ENCODE peak calls at places on chromosomes 4 and X, in ten cellular contexts. I is adrenal gland, U is thyroid gland, G is type B pancreatic cell, M is left ventricle myocardium inferior, Q is fibroblast of the aortic adventitia, T is AG10803, V is esophagus squamous epithelium, P is GM13976, C is dorsolateral prefrontal cortex. L is an unnamed sample.
A peak's percentile ranks its signal among the peaks of the same experiment; 100 is the strongest.

GRCh38 chr4:79210636-79211049 is 115.2 kb downstream of the NAA11 start:
- DNase-seq in Q (no peak), I (no peak), T (no peak), G (no peak), C (no peak), M (no peak), U (no peak), V (no peak), P (no peak), L (no peak)

GRCh38 chr4:33911951-33912350 is 2332.4 kb downstream of the ARAP2 start:
- DNase-seq in I (no peak), T (peak; percentile 3), Q (peak; percentile 2), P (no peak), M (no peak), V (no peak), U (no peak), G (no peak), C (no peak), L (no peak)

GRCh38 chr4:77308843-77309242 is 151.8 kb downstream of the CCNG2 start:
- DNase-seq in T (peak; percentile 44), M (no peak), U (no peak), G (no peak), P (peak; percentile 60), V (no peak), C (no peak), Q (peak; percentile 32), I (no peak), L (no peak)

GRCh38 chrX:23008431-23009099 is 8.8 kb downstream of the DDX53 start:
- DNase-seq in Q (peak; percentile 49), U (no peak), P (no peak), G (no peak), I (no peak), M (no peak), T (peak; percentile 28), C (no peak), V (no peak), L (no peak)

GRCh38 chrX:74492720-74493201 is 71.5 kb downstream of the SLC16A2 start:
- DNase-seq in G (no peak), T (no peak), P (no peak), U (peak; percentile 32), I (no peak), C (peak; percentile 42), V (no peak), Q (no peak), M (no peak), L (no peak)

GRCh38 chr4:64385177-64385549 is 24.1 kb downstream of the TECRL start:
- DNase-seq in T (no peak), P (no peak), I (no peak), U (no peak), V (no peak), M (peak; percentile 37), G (peak; percentile 34), C (no peak), Q (no peak), L (no peak)

GRCh38 chr4:5908836-5909235 is 15.9 kb upstream of the CRMP1 start:
- DNase-seq in G (no peak), C (no peak), I (no peak), P (no peak), M (no peak), U (no peak), T (no peak), Q (no peak), V (no peak), L (no peak)

GRCh38 chrX:42604302-42604701 is 173.7 kb downstream of the PPP1R2C start:
- DNase-seq in P (no peak), C (no peak), M (no peak), U (no peak), G (no peak), T (no peak), I (no peak), V (no peak), Q (no peak), L (no peak)

GRCh38 chr4:110970642-110971041 is 347.8 kb upstream of the PITX2 start:
- DNase-seq in G (peak; percentile 61), V (no peak), M (no peak), U (no peak), I (no peak), C (no peak), P (peak; percentile 1), Q (peak; percentile 61), T (peak; percentile 37), L (no peak)

DNA sequence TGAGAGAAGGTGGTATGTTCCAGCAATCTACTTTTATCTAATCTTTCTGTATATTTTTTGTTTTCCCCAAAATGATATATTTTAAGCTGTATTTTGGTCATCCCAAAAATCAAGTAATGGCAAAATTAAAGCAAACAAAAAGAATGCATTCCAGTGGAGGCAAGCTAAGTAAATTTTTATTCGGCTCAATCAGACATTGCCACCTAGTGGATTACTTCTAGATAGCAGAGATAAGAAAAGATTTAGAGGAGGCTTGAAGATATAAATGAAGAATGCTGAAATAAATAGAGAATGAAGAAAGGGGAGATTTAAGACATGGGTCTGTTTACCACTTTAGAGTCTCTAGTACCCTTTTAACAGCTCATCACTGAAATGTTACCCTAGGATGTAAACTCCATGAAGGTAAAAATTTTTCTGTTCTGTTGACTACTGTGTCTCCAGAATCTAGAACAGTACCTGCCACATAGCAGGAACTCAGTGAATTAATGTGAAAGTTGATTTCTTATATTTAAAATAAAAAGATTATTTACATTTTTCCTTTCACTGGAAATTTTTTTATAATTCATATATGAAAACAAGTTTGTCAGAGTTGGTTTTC is 110.9 kb upstream of the ANK2 start:
- DNase-seq in M (no peak), T (peak; percentile 62), U (no peak), G (no peak), I (no peak), Q (peak; percentile 78), P (peak; percentile 46), C (no peak), V (no peak), L (no peak)
- TF ChIP-seq CTCF in M (peak; percentile 73), T (peak; percentile 87), U (no peak), G (peak; percentile 92), I (peak; percentile 78), Q (peak; percentile 73), P (peak; percentile 31), C (peak; percentile 93), V (peak; percentile 27), L (peak; percentile 22)

DNA sequence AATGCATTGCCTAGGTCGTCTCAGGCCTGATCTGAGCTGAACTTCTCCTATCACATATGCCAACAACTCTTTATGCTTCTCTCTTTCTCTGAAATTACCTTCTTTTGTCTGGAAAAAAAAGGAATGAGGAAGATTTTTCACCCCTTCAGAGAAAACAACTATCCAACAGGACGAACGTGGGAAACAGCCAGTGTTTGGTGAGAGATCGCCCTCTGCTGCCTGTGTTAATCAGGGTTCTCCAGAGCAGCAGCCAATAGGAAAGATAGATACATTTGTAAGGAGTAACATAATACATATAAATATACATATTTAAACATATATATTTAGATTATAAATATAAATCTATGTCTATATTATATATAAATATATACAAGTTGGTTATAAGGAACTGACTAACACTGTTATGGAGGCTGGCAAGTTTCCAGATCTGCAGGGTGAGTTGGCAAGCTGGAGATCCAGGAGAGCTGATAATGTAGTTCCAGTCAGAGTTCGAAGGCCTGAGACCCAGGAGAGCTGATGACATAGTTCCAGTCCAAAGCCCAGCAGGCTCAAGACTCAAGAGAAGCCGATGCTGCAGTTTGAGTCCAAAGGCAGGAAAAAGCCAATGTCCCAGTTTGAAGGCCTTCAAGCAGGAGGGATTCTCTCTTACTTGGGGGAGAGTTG is 13.3 kb downstream of the CETN2 start:
- DNase-seq in M (no peak), Q (peak; percentile 60), V (no peak), T (peak; percentile 37), I (peak; percentile 72), U (peak; percentile 19), P (no peak), G (no peak), C (no peak), L (no peak)
- TF ChIP-seq CTCF in M (peak; percentile 53), Q (peak; percentile 60), V (peak; percentile 13), T (peak; percentile 59), I (peak; percentile 40), U (no peak), P (peak; percentile 26), G (peak; percentile 70), C (peak; percentile 33), L (no peak)

GRCh38 chr4:37634180-37634579 is 52.0 kb downstream of the RELL1 start:
- DNase-seq in V (no peak), U (no peak), P (peak; percentile 29), Q (no peak), T (no peak), I (no peak), G (no peak), C (no peak), M (no peak), L (no peak)
- TF ChIP-seq CTCF in V (no peak), U (no peak), P (no peak), Q (no peak), T (no peak), I (no peak), G (no peak), C (no peak), M (no peak), L (no peak)

GRCh38 chr4:185500576-185500975 is 29.0 kb upstream of the CCDC110 start:
- DNase-seq in T (no peak), M (no peak), I (no peak), C (no peak), G (no peak), V (no peak), Q (no peak), U (no peak), P (no peak), L (no peak)

GRCh38 chr4:185506422-185506821 is 28.9 kb downstream of the PDLIM3 start:
- DNase-seq in I (no peak), M (no peak), P (no peak), C (no peak), T (no peak), V (no peak), U (no peak), G (no peak), Q (no peak), L (no peak)

GRCh38 chr4:185500035-185500434 is 28.5 kb upstream of the CCDC110 start:
- DNase-seq in I (no peak), C (no peak), G (no peak), T (no peak), M (no peak), U (no peak), V (no peak), Q (no peak), P (no peak), L (no peak)

GRCh38 chr4:185508162-185508561 is 27.1 kb downstream of the PDLIM3 start:
- DNase-seq in V (no peak), G (no peak), Q (no peak), M (no peak), C (no peak), I (no peak), U (no peak), T (no peak), P (no peak), L (no peak)

DNA sequence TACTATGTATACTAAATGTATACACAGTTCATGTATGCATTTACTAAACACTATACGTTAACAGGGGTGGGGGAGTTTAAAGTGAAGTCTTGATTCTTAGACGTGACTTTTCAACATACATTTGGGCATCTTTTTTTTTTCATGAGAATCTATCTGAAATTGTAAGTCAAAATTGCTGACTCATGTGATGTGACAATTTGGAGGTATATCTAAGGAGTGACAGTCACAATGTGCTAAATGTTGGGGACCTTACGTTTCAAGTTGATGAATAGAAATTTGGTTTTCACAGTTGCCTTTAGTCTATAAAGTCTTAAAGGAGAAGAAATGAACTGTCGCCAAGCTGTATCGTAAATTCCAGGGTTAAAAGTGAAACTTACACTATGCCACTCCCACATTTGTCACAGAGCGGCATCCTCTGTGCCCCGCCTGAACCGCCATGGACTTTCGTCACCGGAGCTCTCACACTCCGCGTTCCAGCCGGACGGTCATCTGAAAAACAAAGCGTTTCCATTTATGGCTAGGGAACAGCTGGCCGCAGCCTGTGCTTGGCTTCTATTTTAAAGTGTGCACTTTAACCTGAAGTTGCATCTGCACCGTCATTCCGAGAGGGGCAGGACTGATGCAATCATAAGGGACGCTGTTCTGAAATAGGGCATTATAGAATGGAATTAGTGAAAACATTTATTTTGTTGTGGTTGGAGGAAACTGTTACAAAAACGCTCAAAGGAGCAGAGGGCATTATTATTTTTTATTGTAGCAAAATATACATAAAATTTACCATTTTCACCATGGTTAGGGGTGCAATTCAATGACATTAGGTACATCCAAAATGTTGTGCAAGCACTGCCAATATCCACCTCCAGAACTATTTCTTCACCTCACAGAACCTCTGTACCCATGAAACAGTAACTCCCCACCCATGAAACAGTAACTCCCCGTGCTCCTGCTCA is 30.9 kb downstream of the PDLIM3 start:
- DNase-seq in P (no peak), V (no peak), M (peak; percentile 83), I (peak; percentile 86), T (no peak), Q (no peak), U (peak; percentile 88), G (no peak), C (no peak), L (no peak)
- TF ChIP-seq CTCF in P (no peak), V (no peak), M (peak; percentile 9), I (no peak), T (no peak), Q (no peak), U (no peak), G (no peak), C (no peak), L (no peak)